ENCODE peak calls at places on chromosomes 1 and 21, in four cellular contexts. X is tibial artery, F is thoracic aorta, Q is mucosa of descending colon. O is an unnamed sample.

GRCh38 chr1:84412316-84412942 is 14.1 kb downstream of the DNASE2B start:
- DNase-seq in X (no peak), Q (no peak), F (no peak), O (no peak)

GRCh38 chr1:101293461-101294045 is 56.7 kb downstream of the S1PR1 start:
- DNase-seq in Q (no peak), F (no peak), X (no peak), O (no peak)

GRCh38 chr1:51433269-51433971 is 85.6 kb downstream of the EPS15 start:
- DNase-seq in X (peak; percentile 28), F (no peak), Q (no peak), O (no peak)

GRCh38 chr1:9592510-9593075 is 3.9 kb downstream of the TMEM201 start:
- DNase-seq in X (no peak), Q (peak; percentile 37), F (no peak), O (no peak)

GRCh38 chr1:17919525-17920439 is 164.6 kb downstream of the ACTL8 start:
- DNase-seq in F (no peak), Q (no peak), X (no peak), O (no peak)

GRCh38 chr21:32687946-32688345 is 39.9 kb downstream of the SYNJ1 start:
- DNase-seq in X (no peak), Q (no peak), F (no peak), O (no peak)

GRCh38 chr1:230827081-230827681 is 41.1 kb downstream of the C1orf198 start:
- DNase-seq in Q (no peak), F (no peak), X (peak; percentile 68), O (no peak)

GRCh38 chr1:155013632-155014031 is 11.0 kb downstream of the ZBTB7B start:
- DNase-seq in X (no peak), F (no peak), Q (peak; percentile 69), O (no peak)

GRCh38 chr1:54017979-54018378 is at the start of gene LDLRAD1:
- DNase-seq in Q (no peak), X (no peak), F (no peak), O (no peak)

GRCh38 chr21:26405735-26406361 is 167.2 kb downstream of the CYYR1 start:
- DNase-seq in F (no peak), Q (no peak), X (no peak), O (no peak)

GRCh38 chr1:206606867-206607266 is 5.4 kb downstream of the EIF2D start:
- DNase-seq in Q (no peak), F (no peak), X (no peak), O (no peak)

GRCh38 chr1:213669964-213670691 is 317.6 kb upstream of the PROX1 start:
- DNase-seq in Q (peak; percentile 73), X (no peak), F (no peak), O (no peak)

GRCh38 chr1:5643360-5644090 is 348.7 kb downstream of the NPHP4 start:
- DNase-seq in F (no peak), Q (no peak), X (no peak), O (no peak)

GRCh38 chr1:15902882-15903281 is 55.4 kb downstream of the SPEN start:
- DNase-seq in F (no peak), X (no peak), Q (no peak), O (no peak)

GRCh38 chr1:23035823-23036452 is 16.7 kb downstream of the KDM1A start:
- DNase-seq in F (no peak), X (no peak), Q (no peak), O (no peak)

GRCh38 chr1:201771466-201771865 is 57.5 kb upstream of the IPO9 start:
- DNase-seq in X (no peak), Q (no peak), F (no peak), O (no peak)

GRCh38 chr1:226971765-226972164 is 31.7 kb downstream of the COQ8A start:
- DNase-seq in X (no peak), Q (no peak), F (no peak), O (no peak)

GRCh38 chr1:221517961-221518360 is 223.9 kb downstream of the DUSP10 start:
- DNase-seq in X (no peak), Q (no peak), F (no peak), O (no peak)

GRCh38 chr1:183374825-183375224 is 43.4 kb downstream of the NMNAT2 start:
- DNase-seq in Q (no peak), X (no peak), F (no peak), O (no peak)

GRCh38 chr1:65958561-65959350 is 166.1 kb downstream of the PDE4B start:
- DNase-seq in Q (no peak), X (no peak), F (no peak), O (peak; percentile 11)

GRCh38 chr1:162347281-162347680 is 29.4 kb downstream of the SPATA46 start:
- DNase-seq in X (no peak), Q (no peak), F (no peak), O (no peak)

GRCh38 chr1:49240709-49241221 is 464.1 kb upstream of the BEND5 start:
- DNase-seq in X (no peak), F (no peak), Q (no peak), O (no peak)

GRCh38 chr1:152182431-152182830 is 23.4 kb upstream of the RPTN start:
- DNase-seq in Q (no peak), X (no peak), F (no peak), O (no peak)

GRCh38 chr21:33561373-33561772 is 18.5 kb downstream of the SON start:
- DNase-seq in X (no peak), Q (no peak), F (no peak), O (no peak)

GRCh38 chr1:19597463-19598309 is 46.4 kb upstream of the NBL1 start:
- DNase-seq in X (no peak), Q (no peak), F (no peak), O (no peak)

GRCh38 chr1:23741609-23742008 is 1.7 kb upstream of the ELOA start:
- DNase-seq in X (no peak), Q (no peak), F (no peak), O (no peak)

GRCh38 chr1:41328011-41328615 is 33.1 kb upstream of the FOXO6 start:
- DNase-seq in Q (no peak), X (no peak), F (no peak), O (no peak)

GRCh38 chr1:223846668-223847007 is 891 bp upstream of the TP53BP2 start:
- DNase-seq in Q (no peak), F (no peak), X (no peak), O (no peak)

GRCh38 chr1:116268211-116268610 is 104.8 kb upstream of the ATP1A1 start:
- DNase-seq in X (no peak), F (no peak), Q (peak; percentile 68), O (no peak)

GRCh38 chr1:63545780-63546179 is 22.5 kb downstream of the EFCAB7 start:
- DNase-seq in X (no peak), F (no peak), Q (no peak), O (no peak)

GRCh38 chr1:77888071-77888428 is 374 bp upstream of the NEXN start:
- DNase-seq in F (no peak), X (no peak), Q (no peak), O (no peak)

DNA sequence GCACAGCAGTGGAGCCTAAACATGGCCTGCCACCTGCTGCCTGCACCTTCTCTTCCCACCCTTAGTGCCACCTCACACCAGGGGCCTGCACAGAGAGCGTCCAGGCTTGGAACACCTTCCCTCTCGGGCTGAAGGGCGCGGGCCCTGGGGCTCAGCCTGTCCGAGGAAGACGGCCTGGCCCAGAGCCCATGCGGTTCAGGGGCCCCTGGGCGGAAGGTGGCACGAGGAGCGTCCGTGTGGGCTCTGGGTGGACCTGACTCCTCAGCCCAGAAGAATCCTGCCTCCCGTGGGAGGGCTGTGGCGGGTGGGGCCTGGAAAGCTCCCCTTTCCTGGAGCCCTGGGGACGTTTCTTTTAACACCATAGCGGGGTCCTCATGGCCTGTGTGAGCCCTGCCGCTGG is 19.4 kb downstream of the DFFB start:
- DNase-seq in F (no peak), Q (no peak), X (no peak), O (no peak)
- H3K9me3 ChIP-seq in F (peaks cover 6% of the 10 kb centered on the region), Q (peaks cover 5% of the 10 kb centered on the region), X (no peaks in the 10 kb centered on the region), O (no peaks in the 10 kb centered on the region)

GRCh38 chr1:80448081-80448480 is 1352.7 kb upstream of the ADGRL2 start:
- DNase-seq in Q (no peak), X (no peak), F (no peak), O (no peak)

GRCh38 chr1:80444171-80444570 is 1356.6 kb upstream of the ADGRL2 start:
- DNase-seq in X (no peak), Q (no peak), F (no peak), O (no peak)

GRCh38 chr1:80441664-80442063 is 1359.1 kb upstream of the ADGRL2 start:
- DNase-seq in Q (no peak), F (no peak), X (no peak), O (no peak)

GRCh38 chr1:80447533-80447932 is 1353.2 kb upstream of the ADGRL2 start:
- DNase-seq in F (no peak), Q (no peak), X (no peak), O (no peak)

DNA sequence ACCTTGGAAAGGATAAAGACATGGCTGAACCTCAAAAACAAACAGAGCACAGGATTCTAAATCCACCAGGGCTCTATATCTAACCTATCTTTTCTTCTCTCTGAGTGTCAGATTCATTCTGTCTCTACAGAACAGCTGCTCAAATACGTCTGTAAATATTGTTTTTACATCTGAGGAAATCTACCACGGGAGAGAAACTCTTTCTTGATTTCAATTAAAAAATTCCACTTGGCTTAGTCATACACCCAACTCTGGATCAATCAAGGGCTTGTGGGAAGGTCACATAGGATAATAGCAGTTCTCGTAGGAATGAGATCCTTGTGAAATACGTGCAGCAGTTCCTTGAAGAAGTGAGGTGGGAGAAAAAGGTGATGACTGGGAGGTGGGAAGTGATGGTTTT is 1355.7 kb upstream of the ADGRL2 start:
- DNase-seq in X (no peak), Q (no peak), F (no peak), O (no peak)
- H3K9me3 ChIP-seq in X (no peaks in the 10 kb centered on the region), Q (no peaks in the 10 kb centered on the region), F (no peaks in the 10 kb centered on the region), O (no peaks in the 10 kb centered on the region)

GRCh38 chr1:94537254-94537653 is 4.3 kb downstream of the F3 start:
- DNase-seq in Q (no peak), F (no peak), X (no peak), O (no peak)

GRCh38 chr1:94541175-94542087 is at the start of gene F3:
- DNase-seq in F (peak; percentile 67), Q (peak; percentile 94), X (peak; percentile 92), O (peak; percentile 4)

GRCh38 chr1:94538243-94538827 is 3.2 kb downstream of the F3 start:
- DNase-seq in F (no peak), Q (no peak), X (no peak), O (no peak)

GRCh38 chr1:94540440-94541174 is 952 bp downstream of the F3 start:
- DNase-seq in Q (no peak), F (no peak), X (no peak), O (no peak)

GRCh38 chr1:94539496-94539895 is 2.1 kb downstream of the F3 start:
- DNase-seq in Q (no peak), X (no peak), F (no peak), O (no peak)
- H3K9me3 ChIP-seq in Q (no peaks in the 10 kb centered on the region), X (no peaks in the 10 kb centered on the region), F (no peaks in the 10 kb centered on the region), O (no peaks in the 10 kb centered on the region)

GRCh38 chr1:94011709-94012590 is 102.7 kb upstream of the GCLM start:
- DNase-seq in X (no peak), F (no peak), Q (no peak), O (no peak)
- H3K9me3 ChIP-seq in X (no peaks in the 10 kb centered on the region), F (no peaks in the 10 kb centered on the region), Q (no peaks in the 10 kb centered on the region), O (no peaks in the 10 kb centered on the region)

GRCh38 chr1:4485398-4485797 is 169.0 kb upstream of the AJAP1 start:
- DNase-seq in F (no peak), X (no peak), Q (no peak), O (no peak)

GRCh38 chr1:4483031-4483625 is 171.3 kb upstream of the AJAP1 start:
- DNase-seq in Q (no peak), F (no peak), X (no peak), O (no peak)

GRCh38 chr1:4482526-4482925 is 171.9 kb upstream of the AJAP1 start:
- DNase-seq in F (no peak), X (no peak), Q (no peak), O (no peak)

GRCh38 chr1:4485878-4486277 is 168.5 kb upstream of the AJAP1 start:
- DNase-seq in F (no peak), Q (no peak), X (no peak), O (no peak)

GRCh38 chr1:4481451-4481850 is 173.0 kb upstream of the AJAP1 start:
- DNase-seq in X (no peak), F (no peak), Q (no peak), O (no peak)
- H3K9me3 ChIP-seq in X (no peaks in the 10 kb centered on the region), F (peaks cover 5% of the 10 kb centered on the region), Q (peaks cover 4% of the 10 kb centered on the region), O (no peaks in the 10 kb centered on the region)